ENCODE peak calls at places on chromosomes 1 and 21, in six cellular contexts. One of them, this sample, is unnamed.

GRCh38 chr1:202010042-202011015 is at the start of gene ELF3:
- DNase-seq in tibial artery: no peak
- DNase-seq in endothelial cell of umbilical vein: no peak
- DNase-seq in CD8-positive, alpha-beta T cell: no peak
- DNase-seq in esophagus muscularis mucosa: no peak
- DNase-seq in thoracic aorta: no peak
- DNase-seq in this sample: no peak

GRCh38 chr1:26469558-26469957 is 2.7 kb upstream of the HMGN2 start:
- DNase-seq in tibial artery: no peak
- DNase-seq in endothelial cell of umbilical vein: no peak
- DNase-seq in esophagus muscularis mucosa: no peak
- DNase-seq in CD8-positive, alpha-beta T cell: no peak
- DNase-seq in thoracic aorta: no peak
- DNase-seq in this sample: no peak

GRCh38 chr21:44013380-44014088 is 1.4 kb downstream of the TRAPPC10 start:
- DNase-seq in tibial artery: no peak
- DNase-seq in thoracic aorta: no peak
- DNase-seq in esophagus muscularis mucosa: no peak
- DNase-seq in endothelial cell of umbilical vein: peak
- DNase-seq in CD8-positive, alpha-beta T cell: no peak
- DNase-seq in this sample: no peak

GRCh38 chr1:236284291-236284711 is 2.5 kb upstream of the ERO1B start:
- DNase-seq in CD8-positive, alpha-beta T cell: no peak
- DNase-seq in esophagus muscularis mucosa: no peak
- DNase-seq in endothelial cell of umbilical vein: no peak
- DNase-seq in thoracic aorta: no peak
- DNase-seq in tibial artery: no peak
- DNase-seq in this sample: no peak

GRCh38 chr1:10733967-10734366 is 62.5 kb downstream of the CASZ1 start:
- DNase-seq in esophagus muscularis mucosa: no peak
- DNase-seq in endothelial cell of umbilical vein: no peak
- DNase-seq in CD8-positive, alpha-beta T cell: no peak
- DNase-seq in tibial artery: no peak
- DNase-seq in thoracic aorta: no peak
- DNase-seq in this sample: no peak

GRCh38 chr1:111511362-111511761 is 7.9 kb upstream of the ADORA3 start:
- DNase-seq in tibial artery: no peak
- DNase-seq in CD8-positive, alpha-beta T cell: no peak
- DNase-seq in esophagus muscularis mucosa: no peak
- DNase-seq in thoracic aorta: no peak
- DNase-seq in endothelial cell of umbilical vein: no peak
- DNase-seq in this sample: no peak

GRCh38 chr1:85611390-85611789 is 30.8 kb downstream of the CCN1 start:
- DNase-seq in CD8-positive, alpha-beta T cell: no peak
- DNase-seq in endothelial cell of umbilical vein: no peak
- DNase-seq in esophagus muscularis mucosa: no peak
- DNase-seq in tibial artery: no peak
- DNase-seq in thoracic aorta: no peak
- DNase-seq in this sample: no peak

GRCh38 chr1:198788561-198789064 is 149.8 kb downstream of the PTPRC start:
- DNase-seq in tibial artery: no peak
- DNase-seq in esophagus muscularis mucosa: no peak
- DNase-seq in thoracic aorta: no peak
- DNase-seq in endothelial cell of umbilical vein: peak
- DNase-seq in CD8-positive, alpha-beta T cell: no peak
- DNase-seq in this sample: no peak

GRCh38 chr1:108583757-108584156 is 23.9 kb downstream of the EEIG2 start:
- DNase-seq in thoracic aorta: no peak
- DNase-seq in endothelial cell of umbilical vein: no peak
- DNase-seq in tibial artery: no peak
- DNase-seq in CD8-positive, alpha-beta T cell: no peak
- DNase-seq in esophagus muscularis mucosa: no peak
- DNase-seq in this sample: no peak

GRCh38 chr1:208475951-208476824 is 232.0 kb upstream of the PLXNA2 start:
- DNase-seq in thoracic aorta: no peak
- DNase-seq in CD8-positive, alpha-beta T cell: no peak
- DNase-seq in tibial artery: no peak
- DNase-seq in esophagus muscularis mucosa: no peak
- DNase-seq in endothelial cell of umbilical vein: peak
- DNase-seq in this sample: no peak

GRCh38 chr1:197920345-197921117 is 3.4 kb downstream of the LHX9 start:
- DNase-seq in tibial artery: no peak
- DNase-seq in thoracic aorta: no peak
- DNase-seq in CD8-positive, alpha-beta T cell: no peak
- DNase-seq in endothelial cell of umbilical vein: no peak
- DNase-seq in esophagus muscularis mucosa: no peak
- DNase-seq in this sample: no peak

GRCh38 chr1:50420689-50421365 is 2.4 kb downstream of the DMRTA2 start:
- DNase-seq in tibial artery: no peak
- DNase-seq in thoracic aorta: no peak
- DNase-seq in endothelial cell of umbilical vein: no peak
- DNase-seq in CD8-positive, alpha-beta T cell: no peak
- DNase-seq in esophagus muscularis mucosa: no peak
- DNase-seq in this sample: no peak

GRCh38 chr1:85952460-85952859 is 204.1 kb downstream of the COL24A1 start:
- DNase-seq in esophagus muscularis mucosa: no peak
- DNase-seq in thoracic aorta: no peak
- DNase-seq in endothelial cell of umbilical vein: peak
- DNase-seq in CD8-positive, alpha-beta T cell: no peak
- DNase-seq in tibial artery: no peak
- DNase-seq in this sample: no peak

GRCh38 chr1:219488275-219488674 is 124.6 kb downstream of the ZC3H11B start:
- DNase-seq in endothelial cell of umbilical vein: no peak
- DNase-seq in thoracic aorta: no peak
- DNase-seq in tibial artery: no peak
- DNase-seq in esophagus muscularis mucosa: no peak
- DNase-seq in CD8-positive, alpha-beta T cell: no peak
- DNase-seq in this sample: no peak

GRCh38 chr1:201013991-201014815 is 9.3 kb downstream of the KIF21B start:
- DNase-seq in endothelial cell of umbilical vein: no peak
- DNase-seq in CD8-positive, alpha-beta T cell: no peak
- DNase-seq in thoracic aorta: no peak
- DNase-seq in tibial artery: no peak
- DNase-seq in esophagus muscularis mucosa: no peak
- DNase-seq in this sample: no peak

GRCh38 chr1:79711001-79711431 is 704.5 kb upstream of the ADGRL4 start:
- DNase-seq in tibial artery: no peak
- DNase-seq in esophagus muscularis mucosa: no peak
- DNase-seq in CD8-positive, alpha-beta T cell: no peak
- DNase-seq in endothelial cell of umbilical vein: peak
- DNase-seq in thoracic aorta: no peak
- DNase-seq in this sample: no peak

GRCh38 chr1:154306151-154306550 is 14.7 kb upstream of the AQP10 start:
- DNase-seq in esophagus muscularis mucosa: no peak
- DNase-seq in thoracic aorta: no peak
- DNase-seq in CD8-positive, alpha-beta T cell: no peak
- DNase-seq in endothelial cell of umbilical vein: no peak
- DNase-seq in tibial artery: no peak
- DNase-seq in this sample: no peak

GRCh38 chr1:20366766-20367602 is 76.3 kb downstream of the VWA5B1 start:
- DNase-seq in esophagus muscularis mucosa: no peak
- DNase-seq in endothelial cell of umbilical vein: peak
- DNase-seq in thoracic aorta: no peak
- DNase-seq in CD8-positive, alpha-beta T cell: no peak
- DNase-seq in tibial artery: no peak
- DNase-seq in this sample: no peak
- TF ChIP-seq CTCF in esophagus muscularis mucosa: no peak
- TF ChIP-seq CTCF in endothelial cell of umbilical vein: peak
- TF ChIP-seq CTCF in thoracic aorta: no peak
- TF ChIP-seq CTCF in CD8-positive, alpha-beta T cell: no peak
- TF ChIP-seq CTCF in tibial artery: peak
- TF ChIP-seq CTCF in this sample: no peak

DNA sequence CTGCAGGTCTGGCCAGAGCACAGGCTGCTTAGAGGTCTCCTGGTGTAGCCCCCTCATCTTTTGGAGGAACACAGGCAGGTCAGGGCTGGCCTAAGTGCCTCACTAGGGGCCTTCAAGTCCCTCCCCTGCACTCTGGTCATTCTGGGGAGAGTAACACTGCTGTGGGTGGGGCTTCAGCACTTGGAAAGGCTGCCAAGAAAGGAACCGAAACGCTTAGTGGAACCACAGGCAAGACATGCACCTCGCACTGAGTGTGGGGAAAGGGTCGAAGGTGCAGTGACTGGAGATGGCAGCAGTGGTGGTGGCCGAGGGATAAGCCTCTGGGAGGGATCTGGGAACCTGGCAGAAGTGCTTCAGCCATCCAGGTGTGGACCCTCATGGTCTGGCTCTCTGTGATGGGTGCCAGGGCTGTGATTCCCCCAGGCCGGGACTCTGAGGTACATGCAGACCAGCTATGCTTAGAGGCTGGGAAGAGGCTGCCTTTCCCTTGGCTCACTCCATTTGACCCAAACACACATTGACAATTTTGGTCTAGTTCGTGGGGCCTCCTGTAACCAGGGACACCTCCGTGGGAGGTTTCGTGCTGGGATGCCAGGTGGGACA is 182.9 kb upstream of the CSF3R start:
- DNase-seq in thoracic aorta: no peak
- DNase-seq in esophagus muscularis mucosa: no peak
- DNase-seq in tibial artery: no peak
- DNase-seq in CD8-positive, alpha-beta T cell: no peak
- DNase-seq in endothelial cell of umbilical vein: no peak
- DNase-seq in this sample: peak
- H3K4me3 ChIP-seq in thoracic aorta: no peak
- H3K4me3 ChIP-seq in esophagus muscularis mucosa: no peak
- H3K4me3 ChIP-seq in tibial artery: no peak
- H3K4me3 ChIP-seq in CD8-positive, alpha-beta T cell: no peak
- H3K4me3 ChIP-seq in endothelial cell of umbilical vein: no peak
- H3K4me3 ChIP-seq in this sample: no peak

DNA sequence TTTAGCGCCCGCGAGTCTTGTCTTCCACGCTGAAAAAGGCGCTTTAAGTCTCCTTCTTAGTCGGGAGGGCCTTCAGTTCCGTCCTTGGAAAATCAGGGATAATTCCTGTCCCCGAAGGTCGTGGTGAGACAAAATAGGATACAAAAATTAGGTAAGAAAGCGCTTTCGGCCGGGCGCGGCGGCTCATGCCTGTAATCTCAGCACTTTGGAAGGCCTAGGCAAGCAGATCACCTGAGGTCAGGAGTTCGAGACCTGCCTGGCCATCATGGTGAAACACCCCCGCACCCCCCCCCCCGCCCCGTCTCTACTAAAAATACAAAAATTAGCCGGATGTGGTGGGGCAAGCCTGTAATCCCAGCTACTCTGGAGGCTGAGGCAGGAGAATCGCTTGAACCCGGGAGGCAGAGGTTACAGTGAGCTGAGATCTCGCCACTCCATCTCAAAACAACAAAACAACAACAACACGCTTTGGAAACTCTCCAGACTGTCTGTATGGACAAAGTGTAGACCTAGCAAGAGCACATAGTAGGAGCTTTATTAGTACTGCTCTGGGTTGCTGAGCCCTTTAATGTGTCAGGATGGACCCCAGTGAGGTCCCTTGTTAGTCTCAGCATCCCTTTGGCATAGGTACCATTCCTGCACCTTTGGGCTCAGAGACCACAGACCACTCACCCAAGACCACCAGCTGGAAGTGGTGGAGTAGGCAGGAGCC is 790 bp upstream of the TMEM54 start:
- DNase-seq in thoracic aorta: no peak
- DNase-seq in esophagus muscularis mucosa: no peak
- DNase-seq in endothelial cell of umbilical vein: no peak
- DNase-seq in CD8-positive, alpha-beta T cell: no peak
- DNase-seq in tibial artery: no peak
- DNase-seq in this sample: no peak
- H3K27ac ChIP-seq in thoracic aorta: no peak
- H3K27ac ChIP-seq in esophagus muscularis mucosa: peak
- H3K27ac ChIP-seq in endothelial cell of umbilical vein: no peak
- H3K27ac ChIP-seq in CD8-positive, alpha-beta T cell: no peak
- H3K27ac ChIP-seq in tibial artery: peak
- H3K27ac ChIP-seq in this sample: no peak

DNA sequence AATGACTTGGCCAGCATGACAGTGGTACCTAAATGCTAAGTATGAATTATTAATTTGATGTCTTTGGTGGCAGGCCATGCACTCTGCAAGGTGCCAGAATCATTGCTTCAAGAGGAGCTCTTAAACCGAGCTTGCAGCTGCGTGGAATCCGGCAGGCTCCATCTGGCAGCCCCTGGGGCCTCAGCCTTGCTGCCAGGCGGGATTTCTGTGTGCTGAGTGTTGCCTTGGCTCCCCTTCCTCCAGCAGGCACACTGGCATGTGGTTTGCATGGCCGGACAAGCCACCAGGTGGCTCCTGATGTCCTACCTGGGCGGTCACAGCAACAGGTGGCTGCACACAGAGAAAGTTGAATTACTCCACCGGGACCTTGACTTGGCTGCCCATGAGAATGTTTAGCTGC is 155.4 kb downstream of the URB2 start:
- DNase-seq in tibial artery: no peak
- DNase-seq in endothelial cell of umbilical vein: no peak
- DNase-seq in CD8-positive, alpha-beta T cell: no peak
- DNase-seq in thoracic aorta: no peak
- DNase-seq in esophagus muscularis mucosa: no peak
- DNase-seq in this sample: no peak
- TF ChIP-seq CTCF in tibial artery: no peak
- TF ChIP-seq CTCF in endothelial cell of umbilical vein: no peak
- TF ChIP-seq CTCF in CD8-positive, alpha-beta T cell: no peak
- TF ChIP-seq CTCF in thoracic aorta: peak
- TF ChIP-seq CTCF in esophagus muscularis mucosa: no peak
- TF ChIP-seq CTCF in this sample: no peak

GRCh38 chr1:204660509-204660908 is 25.0 kb downstream of the LRRN2 start:
- DNase-seq in esophagus muscularis mucosa: no peak
- DNase-seq in CD8-positive, alpha-beta T cell: no peak
- DNase-seq in thoracic aorta: no peak
- DNase-seq in tibial artery: peak
- DNase-seq in endothelial cell of umbilical vein: no peak
- DNase-seq in this sample: no peak

GRCh38 chr1:204658295-204658694 is 27.2 kb downstream of the LRRN2 start:
- DNase-seq in tibial artery: no peak
- DNase-seq in thoracic aorta: no peak
- DNase-seq in esophagus muscularis mucosa: no peak
- DNase-seq in endothelial cell of umbilical vein: no peak
- DNase-seq in CD8-positive, alpha-beta T cell: no peak
- DNase-seq in this sample: no peak

GRCh38 chr1:204664251-204664650 is 21.3 kb downstream of the LRRN2 start:
- DNase-seq in thoracic aorta: no peak
- DNase-seq in endothelial cell of umbilical vein: no peak
- DNase-seq in esophagus muscularis mucosa: no peak
- DNase-seq in tibial artery: peak
- DNase-seq in CD8-positive, alpha-beta T cell: no peak
- DNase-seq in this sample: no peak

GRCh38 chr1:204659061-204659460 is 26.5 kb downstream of the LRRN2 start:
- DNase-seq in esophagus muscularis mucosa: no peak
- DNase-seq in CD8-positive, alpha-beta T cell: no peak
- DNase-seq in thoracic aorta: no peak
- DNase-seq in tibial artery: no peak
- DNase-seq in endothelial cell of umbilical vein: no peak
- DNase-seq in this sample: no peak

DNA sequence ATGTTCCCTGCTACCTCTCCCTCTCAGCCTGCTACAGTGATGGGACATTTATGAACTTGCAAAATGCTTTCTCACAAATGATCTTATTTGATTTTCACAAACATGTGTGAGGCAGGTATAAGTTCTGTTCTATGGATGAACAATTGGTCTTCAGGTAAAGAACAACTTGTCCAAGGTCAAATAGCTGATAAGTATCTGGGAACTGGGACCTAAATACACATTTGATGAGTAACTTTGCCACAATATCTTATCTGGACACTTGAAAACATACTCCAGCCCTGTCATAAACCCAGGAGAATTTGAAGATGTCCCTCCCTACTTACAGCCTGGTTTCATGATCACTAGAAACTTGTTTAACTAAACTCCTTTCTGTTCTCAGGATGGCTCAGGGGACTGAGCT is 23.0 kb downstream of the LRRN2 start:
- DNase-seq in endothelial cell of umbilical vein: no peak
- DNase-seq in thoracic aorta: no peak
- DNase-seq in esophagus muscularis mucosa: no peak
- DNase-seq in tibial artery: no peak
- DNase-seq in CD8-positive, alpha-beta T cell: no peak
- DNase-seq in this sample: no peak
- H3K4me3 ChIP-seq in endothelial cell of umbilical vein: no peak
- H3K4me3 ChIP-seq in thoracic aorta: no peak
- H3K4me3 ChIP-seq in esophagus muscularis mucosa: no peak
- H3K4me3 ChIP-seq in tibial artery: no peak
- H3K4me3 ChIP-seq in CD8-positive, alpha-beta T cell: no peak
- H3K4me3 ChIP-seq in this sample: no peak